ENCODE peak calls at places on chromosomes 12 and 14, in six cellular contexts. T, O, I, X, H and Z are unnamed samples.

GRCh38 chr12:108955225-108955835 is 65.5 kb downstream of the SVOP start:
- DNase-seq in X (no peak), I (peak; percentile 2), T (peak; percentile 88), O (peak; percentile 1), H (peak; percentile 21), Z (peak; percentile 35)

GRCh38 chr12:55074771-55075170 is 51.4 kb upstream of the OR9K2 start:
- DNase-seq in X (no peak), T (no peak), H (no peak), O (no peak), I (no peak), Z (no peak)

GRCh38 chr12:76183459-76184186 is 99.1 kb upstream of the NAP1L1 start:
- DNase-seq in X (peak; percentile 62), I (peak; percentile 96), O (no peak), H (peak; percentile 98), T (peak; percentile 96), Z (peak; percentile 99)

GRCh38 chr14:26522985-26523384 is 74.8 kb downstream of the NOVA1 start:
- DNase-seq in X (no peak), I (no peak), H (no peak), T (no peak), O (no peak), Z (no peak)

GRCh38 chr14:103731916-103732867 is 16.6 kb downstream of the ZFYVE21 start:
- DNase-seq in H (no peak), I (no peak), X (no peak), T (no peak), O (no peak), Z (no peak)

GRCh38 chr14:58899317-58899713 is 261.6 kb downstream of the DACT1 start:
- DNase-seq in H (peak; percentile 76), O (no peak), T (peak; percentile 16), I (peak; percentile 73), X (no peak), Z (peak; percentile 54)

GRCh38 chr12:92543359-92543758 is 159.4 kb upstream of the PLEKHG7 start:
- DNase-seq in T (no peak), X (no peak), H (no peak), O (no peak), I (no peak), Z (no peak)

GRCh38 chr12:124687695-124688301 is 120.4 kb upstream of the NCOR2 start:
- DNase-seq in T (no peak), X (no peak), O (peak; percentile 40), H (no peak), I (no peak), Z (no peak)

GRCh38 chr12:23185346-23185745 is 560.4 kb downstream of the ETNK1 start:
- DNase-seq in X (no peak), H (no peak), T (no peak), O (no peak), I (no peak), Z (no peak)

GRCh38 chr12:79537675-79538074 is 153.1 kb downstream of the PAWR start:
- DNase-seq in H (no peak), I (no peak), O (no peak), T (no peak), X (no peak), Z (no peak)